ENCODE peak calls at places on chromosomes 13 and 19, in eight cellular contexts. P is naive thymus-derived CD4-positive, alpha-beta T cell; R is fibroblast of pulmonary artery; N is brain microvascular endothelial cell; I is endothelial cell; O is hypothalamus; T is activated CD4-positive, alpha-beta T cell treated with anti-CD3 and anti-CD28 coated beads, Interleukin-2, amount 10 ng/mL, durations not matched to agents 7 days and 5 days; W is neural crest cell. G is an unnamed sample.

GRCh38 chr13:79943633-79944032 is 397.3 kb downstream of the SPRY2 start:
- DNase-seq in P (no peak), R (no peak), N (no peak), I (no peak), O (no peak), T (no peak), W (no peak), G (no peak)

GRCh38 chr13:23658929-23659541 is 88.8 kb downstream of the TNFRSF19 start:
- DNase-seq in P (no peak), R (no peak), N (no peak), I (no peak), O (no peak), T (no peak), W (no peak), G (no peak)

GRCh38 chr13:54366728-54367127 is 1338.1 kb downstream of the OLFM4 start:
- DNase-seq in P (no peak), R (no peak), N (no peak), I (no peak), O (no peak), T (no peak), W (no peak), G (no peak)

GRCh38 chr13:45310341-45311138 is 30.4 kb downstream of the TPT1 start:
- DNase-seq in P (no peak), R (no peak), N (no peak), I (no peak), O (no peak), T (no peak), W (no peak), G (no peak)

GRCh38 chr19:11964496-11964857 is 363 bp upstream of the ZNF763 start:
- DNase-seq in P (no peak), R (no peak), N (no peak), I (no peak), O (no peak), T (no peak), W (no peak), G (no peak)

GRCh38 chr19:13813147-13813546 is 17.9 kb downstream of the ZSWIM4 start:
- DNase-seq in P (no peak), R (no peak), N (no peak), I (no peak), O (no peak), T (no peak), W (no peak), G (no peak)

GRCh38 chr19:5436948-5437306 is 18.3 kb upstream of the ZNRF4 start:
- DNase-seq in P (no peak), R (no peak), N (no peak), I (no peak), O (no peak), T (no peak), W (no peak), G (no peak)

GRCh38 chr13:27171244-27171829 is at the start of gene USP12:
- DNase-seq in P (no peak), R (no peak), N (no peak), I (no peak), O (peak), T (peak), W (peak), G (peak)

GRCh38 chr13:63198076-63198475 is 1782.4 kb upstream of the PCDH20 start:
- DNase-seq in P (no peak), R (peak), N (no peak), I (no peak), O (no peak), T (no peak), W (no peak), G (no peak)

GRCh38 chr19:19214892-19215291 is 3.1 kb downstream of the NCAN start:
- DNase-seq in P (no peak), R (peak), N (no peak), I (peak), O (no peak), T (peak), W (peak), G (no peak)

GRCh38 chr19:46373573-46374359 is 26.9 kb downstream of the PPP5C start:
- DNase-seq in P (no peak), R (peak), N (peak), I (no peak), O (peak), T (no peak), W (no peak), G (no peak)

GRCh38 chr19:45097776-45098520 is 5.0 kb downstream of the PPP1R37 start:
- DNase-seq in P (no peak), R (peak), N (peak), I (no peak), O (peak), T (no peak), W (no peak), G (peak)

GRCh38 chr19:343941-344624 is 513 bp downstream of the MIER2 start:
- DNase-seq in P (peak), R (peak), N (no peak), I (peak), O (peak), T (peak), W (peak), G (no peak)

GRCh38 chr13:22757530-22758120 is 423.2 kb upstream of the SGCG start:
- DNase-seq in P (no peak), R (peak), N (no peak), I (no peak), O (no peak), T (no peak), W (no peak), G (no peak)

GRCh38 chr13:50911051-50911690 is 1.6 kb downstream of the RNASEH2B start:
- DNase-seq in P (peak), R (peak), N (no peak), I (no peak), O (no peak), T (no peak), W (no peak), G (no peak)

GRCh38 chr13:39038569-39038898 is 278 bp downstream of the NHLRC3 start:
- DNase-seq in P (peak), R (no peak), N (no peak), I (no peak), O (no peak), T (peak), W (no peak), G (no peak)

GRCh38 chr19:46408611-46409039 is 4.7 kb downstream of the CCDC8 start:
- DNase-seq in P (no peak), R (peak), N (no peak), I (no peak), O (peak), T (no peak), W (no peak), G (peak)

GRCh38 chr19:3507371-3508120 is 1.4 kb downstream of the FZR1 start:
- DNase-seq in P (no peak), R (no peak), N (no peak), I (no peak), O (peak), T (peak), W (no peak), G (no peak)

GRCh38 chr19:43809762-43810696 is 7.8 kb upstream of the LYPD5 start:
- DNase-seq in P (peak), R (peak), N (peak), I (no peak), O (no peak), T (peak), W (no peak), G (no peak)

GRCh38 chr13:113803409-113804016 is 44.5 kb downstream of the TMEM255B start:
- DNase-seq in P (no peak), R (no peak), N (no peak), I (no peak), O (no peak), T (no peak), W (no peak), G (no peak)

GRCh38 chr13:111906816-111907215 is 160.1 kb upstream of the SOX1 start:
- DNase-seq in P (no peak), R (no peak), N (no peak), I (no peak), O (no peak), T (no peak), W (no peak), G (no peak)

GRCh38 chr19:40284501-40285352 is at the start of gene AKT2:
- DNase-seq in P (peak), R (peak), N (peak), I (peak), O (no peak), T (peak), W (peak), G (no peak)

GRCh38 chr13:48126944-48127814 is 32.3 kb upstream of the MED4 start:
- DNase-seq in P (peak), R (peak), N (peak), I (peak), O (peak), T (peak), W (no peak), G (peak)

GRCh38 chr13:80664930-80665329 is 324.0 kb upstream of the SPRY2 start:
- DNase-seq in P (no peak), R (peak), N (no peak), I (no peak), O (no peak), T (no peak), W (no peak), G (no peak)

GRCh38 chr19:42352216-42352892 is 26.9 kb downstream of the MEGF8 start:
- DNase-seq in P (no peak), R (peak), N (peak), I (no peak), O (peak), T (peak), W (peak), G (peak)

GRCh38 chr19:54475706-54476105 is 2.6 kb upstream of the CDC42EP5 start:
- DNase-seq in P (no peak), R (no peak), N (no peak), I (no peak), O (no peak), T (no peak), W (no peak), G (no peak)

GRCh38 chr19:54248016-54248601 is 5.5 kb upstream of the LILRA6 start:
- DNase-seq in P (no peak), R (peak), N (peak), I (no peak), O (no peak), T (peak), W (no peak), G (peak)

GRCh38 chr19:17001603-17002183 is 24.9 kb downstream of the CPAMD8 start:
- DNase-seq in P (peak), R (no peak), N (no peak), I (no peak), O (no peak), T (no peak), W (no peak), G (no peak)

GRCh38 chr19:10699650-10700335 is 1.4 kb upstream of the QTRT1 start:
- DNase-seq in P (peak), R (peak), N (peak), I (peak), O (no peak), T (peak), W (peak), G (no peak)

GRCh38 chr19:48491793-48492123 is 19.9 kb downstream of the LMTK3 start:
- DNase-seq in P (no peak), R (no peak), N (no peak), I (no peak), O (no peak), T (no peak), W (no peak), G (no peak)

GRCh38 chr19:38340927-38341326 is 5.3 kb downstream of the CATSPERG start:
- DNase-seq in P (no peak), R (no peak), N (no peak), I (no peak), O (no peak), T (no peak), W (no peak), G (no peak)

GRCh38 chr19:43605875-43606568 is 5.9 kb upstream of the SRRM5 start:
- DNase-seq in P (no peak), R (no peak), N (no peak), I (no peak), O (no peak), T (no peak), W (no peak), G (no peak)

GRCh38 chr19:4557971-4558941 is 1.2 kb downstream of the SEMA6B start:
- DNase-seq in P (no peak), R (peak), N (no peak), I (peak), O (no peak), T (peak), W (peak), G (no peak)

GRCh38 chr13:89763011-89763410 is 1584.5 kb upstream of the MIR17HG start:
- DNase-seq in P (no peak), R (peak), N (no peak), I (no peak), O (no peak), T (no peak), W (no peak), G (no peak)